ENCODE peak calls at places on chromosome 14, in seven cellular contexts. G, T, R, H, I, Q and K are unnamed samples.

GRCh38 chr14:61752626-61753025 is 9.6 kb upstream of the SNAPC1 start:
- DNase-seq in T (no peak), H (no peak), I (no peak), G (no peak), Q (peak), R (no peak), K (no peak)

GRCh38 chr14:61498303-61498702 is 176.9 kb downstream of the PRKCH start:
- DNase-seq in G (no peak), H (no peak), T (no peak), R (no peak), I (no peak), Q (no peak), K (no peak)

GRCh38 chr14:75096959-75097358 is 27.5 kb downstream of the ZC2HC1C start:
- DNase-seq in H (no peak), G (peak), R (no peak), I (no peak), Q (no peak), T (no peak), K (no peak)

GRCh38 chr14:103198429-103199140 is 75.3 kb downstream of the TNFAIP2 start:
- DNase-seq in H (no peak), R (no peak), T (peak), I (no peak), G (no peak), Q (no peak), K (peak)

GRCh38 chr14:54881235-54881760 is 21.3 kb downstream of the GCH1 start:
- DNase-seq in H (no peak), G (no peak), T (no peak), Q (peak), R (no peak), I (no peak), K (peak)

GRCh38 chr14:52781629-52782028 is 9.8 kb downstream of the GNPNAT1 start:
- DNase-seq in T (no peak), I (no peak), R (no peak), G (no peak), H (no peak), Q (no peak), K (no peak)

GRCh38 chr14:97832734-97833133 is 1035.6 kb downstream of the VRK1 start:
- DNase-seq in I (no peak), Q (no peak), T (no peak), R (no peak), G (no peak), H (no peak), K (no peak)

GRCh38 chr14:70713096-70713875 is 71.6 kb downstream of the TTC9 start:
- DNase-seq in T (no peak), G (no peak), I (no peak), R (no peak), Q (no peak), H (no peak), K (no peak)

GRCh38 chr14:49865431-49865859 is 12.9 kb upstream of the NEMF start:
- DNase-seq in R (no peak), G (peak), T (peak), H (no peak), I (no peak), Q (no peak), K (no peak)

GRCh38 chr14:71320734-71321555 is 413.7 kb downstream of the PCNX1 start:
- DNase-seq in Q (no peak), G (peak), R (no peak), H (no peak), I (peak), T (no peak), K (peak)

GRCh38 chr14:53954551-53955233 is 1.9 kb downstream of the BMP4 start:
- DNase-seq in I (no peak), T (no peak), Q (no peak), H (no peak), G (no peak), R (no peak), K (no peak)

GRCh38 chr14:100504372-100505078 is 82.7 kb downstream of the BEGAIN start:
- DNase-seq in T (peak), I (peak), H (no peak), G (no peak), R (peak), Q (no peak), K (peak)

GRCh38 chr14:42224053-42224888 is 617.6 kb downstream of the LRFN5 start:
- DNase-seq in R (peak), Q (peak), I (peak), T (peak), H (peak), G (peak), K (peak)

GRCh38 chr14:71354801-71355200 is 447.5 kb downstream of the PCNX1 start:
- DNase-seq in I (no peak), H (peak), R (no peak), G (no peak), T (no peak), Q (no peak), K (no peak)

GRCh38 chr14:99624971-99625370 is 20.0 kb upstream of the HHIPL1 start:
- DNase-seq in R (no peak), H (no peak), G (no peak), T (no peak), Q (no peak), I (no peak), K (no peak)

GRCh38 chr14:71533396-71533795 is 398.8 kb upstream of the RGS6 start:
- DNase-seq in T (no peak), I (no peak), H (no peak), G (no peak), Q (no peak), R (no peak), K (no peak)

GRCh38 chr14:88463318-88463717 is 77.9 kb downstream of the SPATA7 start:
- DNase-seq in H (no peak), I (peak), Q (no peak), G (no peak), R (peak), T (peak), K (peak)

GRCh38 chr14:61388976-61389576 is 67.7 kb downstream of the PRKCH start:
- DNase-seq in T (no peak), R (peak), G (no peak), Q (no peak), H (no peak), I (no peak), K (no peak)

GRCh38 chr14:44107156-44107555 is 399.9 kb downstream of the FSCB start:
- DNase-seq in G (no peak), I (no peak), H (no peak), Q (no peak), T (no peak), R (no peak), K (no peak)

DNA sequence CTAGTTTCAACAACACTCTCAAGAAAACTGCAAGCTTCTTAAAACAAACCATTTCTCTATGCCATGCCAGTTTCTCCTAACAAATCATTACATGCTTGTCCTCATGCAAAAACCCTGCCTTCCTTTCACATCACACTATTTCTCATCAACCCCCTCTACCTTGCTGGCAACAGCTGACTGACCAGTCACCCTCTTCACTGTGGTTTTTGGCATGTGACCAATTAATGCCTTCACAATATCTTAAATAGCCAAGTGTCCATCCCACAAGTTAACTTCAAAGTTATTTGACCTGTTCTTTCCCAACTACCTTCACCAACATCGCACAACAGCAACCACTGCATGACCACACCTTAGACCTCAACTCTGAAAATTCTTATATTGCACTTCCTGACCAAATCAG is 159.6 kb downstream of the CEP128 start:
- DNase-seq in G (no peak), T (no peak), H (no peak), Q (no peak), I (no peak), R (no peak), K (no peak)
- TF ChIP-seq JUND in G (no peak), T (no peak), H (no peak), Q (no peak), I (no peak), R (no peak), K (no peak)

DNA sequence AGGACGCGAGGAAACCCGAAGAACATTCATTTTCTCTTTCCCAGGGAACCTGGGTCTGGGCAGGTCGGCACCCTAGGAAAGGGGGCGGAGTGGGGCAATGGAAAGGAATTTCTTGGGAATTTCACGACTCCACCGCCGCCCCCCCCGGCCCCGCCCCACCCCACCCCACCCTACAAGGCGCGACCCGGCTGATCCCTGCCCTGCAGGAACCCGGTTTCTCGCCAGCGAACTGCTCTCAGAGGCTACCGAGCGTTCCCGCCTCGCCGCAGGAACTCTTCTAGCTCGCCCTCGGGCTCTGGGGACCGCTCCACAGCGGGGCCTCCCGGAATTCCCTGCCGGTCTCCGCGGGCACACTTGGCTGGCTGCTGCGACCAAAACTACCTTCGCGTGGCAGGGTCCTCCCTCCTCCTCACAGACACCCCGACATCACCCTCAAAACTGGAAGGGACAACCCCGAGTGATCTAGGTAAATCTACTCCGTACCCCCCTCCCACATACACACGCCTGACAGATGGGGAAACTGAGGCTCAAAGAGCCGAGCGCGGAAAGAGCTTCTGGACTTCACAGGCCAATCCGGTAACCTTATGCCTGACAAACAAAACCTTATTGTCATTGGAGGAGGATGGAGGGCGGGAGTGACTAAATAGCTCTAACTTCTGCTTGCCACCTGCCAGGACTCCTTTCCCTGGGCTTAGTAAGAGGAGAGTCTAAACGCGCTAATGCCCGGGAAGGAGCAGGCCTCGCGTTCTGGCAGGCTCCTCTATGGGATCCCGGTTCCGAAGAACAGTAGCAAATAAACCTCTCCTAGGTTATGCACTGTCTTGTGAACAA is 835 bp upstream of the ACTN1 start:
- DNase-seq in G (no peak), R (no peak), H (no peak), Q (no peak), T (no peak), I (peak), K (peak)
- TF ChIP-seq JUND in G (no peak), R (no peak), H (no peak), Q (no peak), T (no peak), I (no peak), K (no peak)

GRCh38 chr14:38042356-38042755 is 165.3 kb upstream of the SSTR1 start:
- DNase-seq in Q (no peak), H (peak), R (peak), I (no peak), G (no peak), T (peak), K (no peak)
- TF ChIP-seq JUND in Q (no peak), H (no peak), R (peak), I (no peak), G (no peak), T (no peak), K (no peak)

DNA sequence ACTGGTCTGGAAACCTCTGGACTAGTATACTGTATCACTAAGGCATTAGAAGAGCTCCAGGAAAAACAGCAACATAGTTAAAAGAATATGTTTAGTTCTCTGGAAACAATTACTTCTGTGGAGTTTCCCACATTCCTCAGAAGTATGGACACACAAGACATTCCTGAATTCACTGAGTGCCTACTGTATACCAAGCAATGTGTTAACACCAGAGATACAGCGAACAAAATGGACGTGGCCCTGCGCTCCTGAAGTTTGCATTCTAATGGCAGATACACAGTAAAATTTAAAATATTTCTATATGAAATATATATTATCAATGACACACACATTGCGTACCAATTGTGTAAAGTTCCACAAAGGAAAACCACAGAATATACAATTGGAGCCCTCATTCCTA is 1.1 kb downstream of the ANGEL1 start:
- DNase-seq in R (no peak), G (no peak), Q (no peak), H (no peak), I (no peak), T (no peak), K (peak)
- TF ChIP-seq JUND in R (no peak), G (no peak), Q (no peak), H (no peak), I (no peak), T (no peak), K (no peak)

DNA sequence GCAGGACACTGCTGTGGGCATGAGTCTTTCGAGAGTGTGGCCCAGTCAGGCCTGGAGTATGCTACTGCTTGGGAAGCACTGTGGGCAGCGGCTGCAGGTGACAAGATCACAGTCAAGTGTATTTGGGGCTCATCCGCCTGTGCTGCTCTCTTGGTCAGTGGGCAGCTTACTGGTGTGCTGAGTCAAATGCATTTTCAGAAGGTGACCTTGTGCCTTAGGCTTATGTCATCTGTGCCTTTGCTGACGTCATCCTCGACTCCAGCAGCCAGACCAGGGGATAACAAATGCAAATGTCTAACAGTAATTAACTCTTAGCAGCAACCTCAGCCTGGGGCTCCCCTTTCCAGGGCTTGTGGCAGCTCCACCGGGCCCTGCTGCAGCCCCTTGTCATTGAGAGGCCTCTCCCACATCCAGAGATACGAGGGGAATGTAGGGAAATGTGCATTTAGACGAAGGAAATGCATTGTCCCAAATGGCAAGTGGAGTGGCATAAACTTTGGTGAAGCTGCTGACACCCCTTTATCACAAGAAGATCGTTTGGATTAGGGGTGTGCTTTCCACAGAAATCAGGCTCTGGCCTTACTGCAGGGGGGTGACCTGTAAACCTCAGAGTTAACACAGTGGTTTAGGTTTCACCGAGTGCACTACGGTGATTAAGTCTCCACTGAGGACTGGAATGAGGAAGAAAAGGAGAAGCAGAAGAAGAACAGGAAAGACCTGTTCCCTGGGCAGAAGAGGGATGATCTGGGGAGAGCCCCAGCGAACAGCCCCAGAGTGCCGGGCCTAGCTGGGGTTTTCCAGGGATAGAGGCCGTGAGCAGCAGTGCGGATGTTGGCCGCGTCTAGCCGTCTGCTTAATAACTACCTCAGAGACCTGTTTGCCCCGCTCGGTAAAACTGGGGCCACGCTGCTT is 39.7 kb downstream of the PSMA6 start:
- DNase-seq in R (peak), G (peak), I (peak), T (peak), H (no peak), Q (no peak), K (peak)
- TF ChIP-seq JUND in R (no peak), G (no peak), I (peak), T (no peak), H (no peak), Q (no peak), K (no peak)

GRCh38 chr14:56374421-56374820 is 205.2 kb upstream of the TMEM260 start:
- DNase-seq in I (no peak), H (no peak), G (no peak), T (no peak), Q (no peak), R (no peak), K (no peak)
- TF ChIP-seq JUND in I (no peak), H (no peak), G (no peak), T (no peak), Q (no peak), R (no peak), K (no peak)

DNA sequence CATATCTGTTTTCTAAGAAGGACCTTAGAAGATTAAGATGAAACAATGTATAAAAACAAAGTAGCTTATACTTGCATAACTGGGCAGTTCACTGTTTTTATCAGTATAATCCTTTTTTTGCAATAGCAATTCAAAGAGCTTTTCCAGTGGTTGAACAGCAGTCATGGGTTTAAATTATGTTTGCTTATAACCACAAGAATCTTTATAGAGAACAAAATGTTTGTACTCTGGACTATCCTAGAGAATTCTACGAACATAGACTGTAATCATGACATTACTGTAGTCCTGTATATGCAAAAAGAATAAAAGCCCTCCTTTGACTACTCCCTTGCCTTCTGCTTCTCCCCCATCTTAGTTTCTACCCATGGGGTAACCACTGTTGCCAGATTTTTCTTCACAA is 5.7 kb downstream of the FAM177A1 start:
- DNase-seq in I (no peak), G (no peak), H (no peak), T (peak), Q (no peak), R (no peak), K (no peak)
- TF ChIP-seq JUND in I (no peak), G (no peak), H (no peak), T (no peak), Q (no peak), R (no peak), K (no peak)

GRCh38 chr14:72801841-72802587 is 91.9 kb downstream of the DPF3 start:
- DNase-seq in Q (no peak), G (no peak), T (no peak), H (no peak), R (no peak), I (no peak), K (no peak)
- TF ChIP-seq JUND in Q (no peak), G (no peak), T (no peak), H (no peak), R (no peak), I (no peak), K (no peak)

GRCh38 chr14:34081126-34081575 is 130.3 kb upstream of the EGLN3 start:
- DNase-seq in H (no peak), R (no peak), Q (no peak), G (no peak), T (no peak), I (no peak), K (no peak)

GRCh38 chr14:34081576-34082136 is 130.8 kb upstream of the EGLN3 start:
- DNase-seq in G (no peak), I (no peak), H (no peak), R (peak), Q (no peak), T (peak), K (no peak)

GRCh38 chr14:34075095-34075744 is 124.3 kb upstream of the EGLN3 start:
- DNase-seq in R (no peak), T (no peak), Q (no peak), I (no peak), G (no peak), H (no peak), K (no peak)

GRCh38 chr14:34075826-34076225 is 125.0 kb upstream of the EGLN3 start:
- DNase-seq in H (no peak), T (no peak), I (no peak), Q (no peak), G (no peak), R (no peak), K (no peak)

GRCh38 chr14:34078117-34078743 is 127.4 kb upstream of the EGLN3 start:
- DNase-seq in G (no peak), I (peak), T (no peak), H (no peak), Q (no peak), R (no peak), K (peak)
- TF ChIP-seq JUND in G (no peak), I (peak), T (no peak), H (no peak), Q (no peak), R (no peak), K (no peak)

GRCh38 chr14:93027810-93028723 is 87.7 kb downstream of the ITPK1 start:
- DNase-seq in R (no peak), G (no peak), Q (no peak), T (no peak), I (no peak), H (no peak), K (no peak)
- TF ChIP-seq JUND in R (no peak), G (no peak), Q (no peak), T (no peak), I (no peak), H (no peak), K (no peak)